ENCODE peak calls at places on chromosomes 1 and 21, in ten cellular contexts. H, T, S, L, D, Z, B, W, C and P are unnamed samples. For H3K4me1 and H3K36me3, the result is how much of the 10 kb centered on the place peaks cover.

GRCh38 chr21:45984584-45985095 is 3.1 kb downstream of the COL6A1 start:
- DNase-seq in H (no peak), T (no peak), S (no peak), L (no peak), D (no peak), Z (no peak), B (no peak), W (no peak), C (no peak), P (no peak)

GRCh38 chr1:63122051-63122450 is 200.3 kb upstream of the FOXD3 start:
- DNase-seq in H (no peak), T (no peak), S (no peak), L (no peak), D (no peak), Z (no peak), B (no peak), W (no peak), C (no peak), P (no peak)

GRCh38 chr1:61561666-61562065 is 163.3 kb downstream of the TM2D1 start:
- DNase-seq in H (no peak), T (no peak), S (no peak), L (no peak), D (no peak), Z (no peak), B (peak), W (no peak), C (no peak), P (no peak)

GRCh38 chr1:28341591-28341990 is 12.8 kb downstream of the MED18 start:
- DNase-seq in H (no peak), T (no peak), S (no peak), L (no peak), D (no peak), Z (no peak), B (peak), W (no peak), C (no peak), P (no peak)

GRCh38 chr1:218930879-218931278 is 242.8 kb upstream of the LYPLAL1 start:
- DNase-seq in H (no peak), T (no peak), S (peak), L (no peak), D (no peak), Z (no peak), B (no peak), W (no peak), C (no peak), P (no peak)

GRCh38 chr1:109927908-109928307 is 17.3 kb downstream of the CSF1 start:
- DNase-seq in H (no peak), T (no peak), S (no peak), L (no peak), D (peak), Z (peak), B (peak), W (peak), C (no peak), P (peak)

GRCh38 chr1:161182214-161182613 is 4.9 kb upstream of the B4GALT3 start:
- DNase-seq in H (peak), T (no peak), S (no peak), L (no peak), D (no peak), Z (no peak), B (peak), W (no peak), C (no peak), P (no peak)

GRCh38 chr1:87918398-87918797 is 589.7 kb downstream of the LMO4 start:
- DNase-seq in H (no peak), T (no peak), S (no peak), L (no peak), D (no peak), Z (no peak), B (no peak), W (no peak), C (no peak), P (no peak)

GRCh38 chr1:77412069-77412793 is 130.4 kb downstream of the AK5 start:
- DNase-seq in H (no peak), T (peak), S (peak), L (no peak), D (no peak), Z (no peak), B (peak), W (no peak), C (no peak), P (no peak)

GRCh38 chr1:81758213-81758612 is 42.5 kb upstream of the ADGRL2 start:
- DNase-seq in H (no peak), T (no peak), S (no peak), L (no peak), D (no peak), Z (no peak), B (no peak), W (no peak), C (no peak), P (no peak)

GRCh38 chr1:157639800-157640199 is 41.9 kb upstream of the FCRL4 start:
- DNase-seq in H (no peak), T (no peak), S (no peak), L (no peak), D (no peak), Z (no peak), B (no peak), W (no peak), C (no peak), P (no peak)

GRCh38 chr1:179973198-179974114 is 18.8 kb downstream of the CEP350 start:
- DNase-seq in H (no peak), T (no peak), S (no peak), L (no peak), D (no peak), Z (no peak), B (no peak), W (no peak), C (no peak), P (no peak)

GRCh38 chr21:41750051-41750450 is 16.8 kb downstream of the RIPK4 start:
- DNase-seq in H (no peak), T (no peak), S (no peak), L (no peak), D (no peak), Z (no peak), B (peak), W (no peak), C (no peak), P (no peak)

GRCh38 chr1:182428043-182428442 is 21.9 kb upstream of the RGSL1 start:
- DNase-seq in H (no peak), T (no peak), S (no peak), L (no peak), D (no peak), Z (no peak), B (no peak), W (no peak), C (no peak), P (no peak)

GRCh38 chr1:230760360-230760827 is 13.2 kb downstream of the CAPN9 start:
- DNase-seq in H (no peak), T (no peak), S (no peak), L (no peak), D (no peak), Z (no peak), B (no peak), W (no peak), C (no peak), P (no peak)

GRCh38 chr1:81111818-81112217 is 688.9 kb upstream of the ADGRL2 start:
- DNase-seq in H (no peak), T (no peak), S (no peak), L (no peak), D (no peak), Z (no peak), B (peak), W (no peak), C (no peak), P (no peak)

GRCh38 chr1:111841189-111841588 is 85.5 kb downstream of the DDX20 start:
- DNase-seq in H (no peak), T (no peak), S (no peak), L (no peak), D (no peak), Z (no peak), B (no peak), W (no peak), C (no peak), P (no peak)

GRCh38 chr1:9573723-9574122 is 15.0 kb upstream of the TMEM201 start:
- DNase-seq in H (no peak), T (peak), S (no peak), L (no peak), D (no peak), Z (no peak), B (peak), W (no peak), C (no peak), P (no peak)

GRCh38 chr21:14548751-14549150 is 2.6 kb upstream of the SAMSN1 start:
- DNase-seq in H (no peak), T (no peak), S (no peak), L (no peak), D (no peak), Z (no peak), B (no peak), W (no peak), C (no peak), P (no peak)

GRCh38 chr1:19495816-19496528 is 10.6 kb upstream of the CAPZB start:
- DNase-seq in H (no peak), T (peak), S (no peak), L (no peak), D (no peak), Z (no peak), B (peak), W (no peak), C (no peak), P (no peak)

DNA sequence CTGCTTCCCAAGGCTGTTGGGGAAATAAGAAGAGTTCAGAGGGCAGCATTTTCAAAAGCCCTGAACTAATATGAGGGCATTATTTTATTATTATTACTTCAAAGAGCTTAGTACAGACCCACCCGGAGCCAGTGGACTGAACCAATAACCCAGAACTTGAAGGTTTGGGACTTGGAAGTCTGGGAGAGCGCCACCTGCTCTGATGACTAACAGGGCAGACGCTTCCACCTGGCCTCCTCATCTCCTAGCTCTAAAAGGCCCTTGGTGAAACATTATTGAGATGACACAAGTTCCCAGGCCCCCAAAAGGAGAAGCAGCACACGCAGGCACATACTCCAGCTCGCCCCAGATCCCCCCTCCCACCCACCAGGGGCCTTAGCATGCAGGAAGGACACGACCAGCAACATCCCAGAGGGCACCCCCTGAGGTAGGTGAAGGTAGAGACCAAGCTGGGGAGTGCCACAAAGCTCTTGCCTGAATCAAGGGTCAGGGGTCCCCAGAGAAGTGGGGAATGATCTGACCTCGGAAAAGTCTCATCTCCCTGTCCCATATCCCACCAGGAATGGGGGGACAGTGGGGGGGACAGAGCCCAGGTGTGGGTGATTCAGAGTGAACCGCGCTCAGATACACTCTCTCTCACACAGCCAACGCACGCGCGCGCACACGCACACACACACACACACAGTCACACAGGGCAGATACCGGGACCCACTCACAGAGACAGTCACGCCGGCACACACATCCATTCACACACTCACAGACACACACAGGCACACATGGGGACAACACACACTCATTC is 1.2 kb downstream of the DLGAP3 start:
- DNase-seq in H (no peak), T (no peak), S (no peak), L (no peak), D (no peak), Z (no peak), B (no peak), W (peak), C (no peak), P (no peak)
- H3K4me3 ChIP-seq in H (no peak), T (peak), S (peak), L (no peak), D (peak), Z (no peak), B (no peak), W (no peak), C (peak), P (peak)

DNA sequence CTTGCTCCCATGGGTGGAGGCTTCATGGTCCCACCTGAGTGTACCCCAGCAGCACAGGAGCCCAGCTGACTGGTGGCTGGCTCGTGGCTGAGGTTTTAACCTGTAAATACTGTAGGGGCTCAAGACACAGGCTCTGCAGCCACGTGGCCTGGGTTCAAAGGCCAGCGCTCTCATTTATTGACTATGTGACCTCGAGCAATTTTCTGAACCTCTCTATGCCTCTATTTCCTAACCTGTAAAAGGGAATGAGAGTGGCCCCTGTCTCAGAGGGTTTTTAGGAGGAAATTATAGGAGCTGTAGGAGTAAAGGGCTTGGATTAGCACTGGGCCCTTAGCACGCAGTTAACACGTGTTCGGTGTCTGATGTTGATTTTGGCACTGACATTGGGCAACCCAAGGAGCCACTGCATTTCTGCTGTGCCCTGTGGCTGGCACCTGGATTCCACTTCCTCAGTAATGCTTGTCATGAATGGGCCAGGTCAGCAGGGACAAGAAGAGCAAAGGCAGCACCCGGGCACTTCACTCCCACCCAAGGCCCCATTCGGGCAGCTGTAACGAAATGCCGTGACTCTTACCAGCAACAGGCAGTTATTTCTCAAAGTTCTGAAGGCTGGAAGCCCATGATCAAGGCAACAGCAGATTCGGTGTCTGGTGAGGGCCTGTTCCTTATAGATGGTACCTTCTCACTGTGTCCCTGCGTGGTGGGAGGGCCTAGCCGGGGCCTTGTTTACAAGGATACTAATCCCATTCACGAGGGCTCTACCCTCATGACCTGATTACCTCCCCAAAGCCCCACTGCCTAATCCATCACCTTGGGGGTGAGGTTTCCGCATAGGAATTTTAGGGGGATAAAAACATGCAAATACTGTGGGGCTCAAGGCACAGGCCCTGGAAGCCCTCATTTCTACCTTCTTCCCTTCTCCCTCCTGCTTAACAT is 25.2 kb downstream of the ARHGEF10L start:
- DNase-seq in H (no peak), T (no peak), S (no peak), L (no peak), D (no peak), Z (no peak), B (no peak), W (peak), C (no peak), P (peak)
- H3K4me1 ChIP-seq in H (under half), T (under half), S (under half), L (under half), D (half or more), Z (half or more), B (under half), W (under half), C (under half), P (half or more)

DNA sequence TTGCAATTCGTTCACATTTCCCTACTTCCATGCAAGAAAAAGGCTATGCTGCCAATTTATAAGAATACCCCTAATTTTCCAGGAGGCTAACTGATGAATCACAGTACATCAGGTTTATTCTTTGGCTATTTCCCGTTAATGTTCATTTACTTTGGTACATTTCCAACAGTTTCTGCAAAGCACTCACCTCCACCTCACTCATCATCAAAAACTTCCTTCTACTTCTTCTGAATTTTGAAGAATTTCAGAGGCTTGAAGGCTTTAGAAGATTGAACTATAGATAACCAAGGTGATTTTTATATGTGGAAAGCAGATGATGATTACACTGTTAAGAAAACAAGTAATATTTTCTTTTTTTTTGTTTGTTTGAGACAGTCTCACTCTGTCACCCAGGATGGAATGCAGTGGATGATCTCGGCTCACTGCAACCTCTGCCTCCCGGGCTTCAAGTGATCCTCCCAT is 60.5 kb upstream of the HP1BP3 start:
- DNase-seq in H (no peak), T (no peak), S (no peak), L (peak), D (no peak), Z (no peak), B (peak), W (no peak), C (no peak), P (no peak)
- H3K36me3 ChIP-seq in H (under half), T (half or more), S (under half), L (under half), D (under half), Z (under half), B (under half), W (under half), C (under half), P (under half)

GRCh38 chr1:205809942-205810345 is 3.1 kb downstream of the SLC41A1 start:
- DNase-seq in H (no peak), T (no peak), S (no peak), L (no peak), D (no peak), Z (no peak), B (no peak), W (no peak), C (no peak), P (no peak)
- H3K4me3 ChIP-seq in H (no peak), T (no peak), S (no peak), L (no peak), D (peak), Z (peak), B (no peak), W (no peak), C (no peak), P (peak)

DNA sequence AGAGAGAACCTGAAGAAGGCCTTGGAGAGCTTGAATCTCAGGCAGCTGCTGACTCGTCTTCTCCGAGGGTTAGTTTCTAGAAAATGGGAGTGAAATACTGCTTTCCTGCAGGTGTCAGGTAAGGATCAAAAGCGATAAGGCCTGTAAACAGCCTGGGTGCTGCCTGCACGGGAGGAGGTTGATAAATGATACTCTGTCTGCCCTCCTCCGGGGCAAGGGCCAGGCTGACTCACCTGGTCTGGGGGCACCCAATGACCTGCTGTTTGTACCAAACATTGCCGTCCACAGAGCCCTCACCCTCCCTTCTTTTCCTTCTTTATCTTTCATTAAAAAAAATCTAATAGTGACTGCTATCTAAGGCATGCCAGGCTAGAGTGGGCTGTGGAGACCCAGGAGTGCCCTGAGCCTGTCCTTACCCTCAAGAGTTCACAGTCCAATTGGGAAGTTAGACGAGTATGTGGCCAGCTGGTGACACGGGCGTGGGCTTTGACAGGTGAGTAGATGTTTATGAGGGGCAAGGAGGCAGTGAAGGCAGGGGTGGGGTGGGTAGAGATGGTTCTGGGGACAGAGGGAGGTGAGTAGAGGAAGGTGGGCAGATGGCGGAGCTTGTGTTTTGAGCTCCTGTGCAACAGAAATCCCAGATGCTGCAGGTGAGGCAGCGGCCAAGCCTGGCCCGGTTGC is 16.3 kb downstream of the EDN2 start:
- DNase-seq in H (no peak), T (no peak), S (no peak), L (no peak), D (no peak), Z (no peak), B (no peak), W (peak), C (no peak), P (peak)
- H3K4me1 ChIP-seq in H (under half), T (under half), S (under half), L (under half), D (under half), Z (under half), B (under half), W (under half), C (under half), P (under half)

DNA sequence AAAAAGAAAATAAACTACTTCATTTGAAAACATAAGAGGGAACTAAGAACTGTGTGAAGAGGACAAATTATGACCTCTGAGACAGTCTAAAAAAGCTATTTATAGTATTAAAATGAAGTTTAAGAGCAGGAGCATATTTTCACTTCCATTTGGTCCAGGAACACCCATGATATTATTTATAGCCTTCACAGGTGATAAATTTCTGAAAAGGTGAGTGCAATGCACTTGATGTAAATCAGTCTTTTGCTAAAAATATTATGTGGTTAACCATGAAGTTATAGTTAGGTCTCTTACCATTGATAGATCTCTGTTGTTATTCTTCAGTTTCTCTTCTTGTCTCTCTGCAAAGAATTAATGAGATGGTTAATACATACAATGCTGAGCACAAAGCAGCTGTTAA is 14.7 kb downstream of the TMCO1 start:
- DNase-seq in H (no peak), T (peak), S (no peak), L (no peak), D (no peak), Z (no peak), B (no peak), W (no peak), C (no peak), P (no peak)
- H3K36me3 ChIP-seq in H (half or more), T (under half), S (under half), L (under half), D (under half), Z (under half), B (under half), W (under half), C (under half), P (under half)

DNA sequence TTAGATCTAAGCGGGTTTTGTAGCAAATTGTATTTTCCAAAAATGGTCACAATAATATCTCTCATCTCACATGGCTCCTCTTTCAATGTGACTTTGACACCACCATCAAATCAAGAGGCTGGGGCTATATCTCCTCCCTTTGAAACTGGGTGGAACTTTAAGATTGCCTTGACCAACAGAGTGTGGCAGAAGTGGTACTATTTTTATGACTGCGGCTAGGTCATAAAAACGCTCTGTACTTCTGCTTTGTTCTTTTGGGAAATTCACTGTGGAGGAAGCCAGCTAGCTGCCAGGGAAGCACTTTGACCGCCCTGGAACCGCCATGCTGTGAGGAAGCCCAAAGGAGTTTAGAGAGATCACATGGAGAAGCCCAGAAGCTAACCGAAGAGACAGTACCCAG is 50.7 kb upstream of the ACOT11 start:
- DNase-seq in H (no peak), T (peak), S (no peak), L (no peak), D (no peak), Z (no peak), B (no peak), W (no peak), C (no peak), P (no peak)
- H3K4me3 ChIP-seq in H (no peak), T (no peak), S (no peak), L (no peak), D (no peak), Z (no peak), B (no peak), W (no peak), C (no peak), P (no peak)